ENCODE peak calls at places on chromosomes 12 and 14, in nine cellular contexts. U is esophagus squamous epithelium; X is AG09309; O is HL-60; V is OCI-M1; L is Right ventricle myocardium inferior; J is AG10803; C is activated CD4-positive, alpha-beta T cell treated with anti-CD3 and anti-CD28 coated beads, Interleukin-2, amount 50 U/mL, for 48 hours; M is NCI-H1417. E is an unnamed sample.

GRCh38 chr12:32139064-32139421 is 32.4 kb downstream of the BICD1 start:
- DNase-seq in J (peak; percentile 59), V (no peak), M (no peak), O (peak; percentile 24), C (peak; percentile 34), X (no peak), U (no peak), L (no peak), E (peak; percentile 67)

GRCh38 chr14:23530360-23531055 is 21.1 kb downstream of the ZFHX2 start:
- DNase-seq in X (no peak), C (no peak), O (peak; percentile 36), U (no peak), M (no peak), J (no peak), V (no peak), L (no peak), E (no peak)

GRCh38 chr14:70907996-70908917 is 998 bp downstream of the PCNX1 start:
- DNase-seq in J (peak; percentile 55), U (no peak), C (peak; percentile 68), M (peak; percentile 77), X (no peak), V (peak; percentile 10), L (peak; percentile 80), O (no peak), E (peak; percentile 69)

GRCh38 chr12:6551496-6552139 is 4.2 kb downstream of the IFFO1 start:
- DNase-seq in O (no peak), C (no peak), M (no peak), U (no peak), V (no peak), L (no peak), X (no peak), J (peak; percentile 86), E (no peak)

GRCh38 chr14:52043690-52044089 is 25.2 kb downstream of the NID2 start:
- DNase-seq in M (peak; percentile 60), C (peak; percentile 60), J (no peak), O (peak; percentile 10), X (no peak), U (no peak), V (no peak), L (no peak), E (peak; percentile 57)

GRCh38 chr12:100908501-100908900 is 113.9 kb downstream of the ANO4 start:
- DNase-seq in O (no peak), C (no peak), U (no peak), L (no peak), X (peak; percentile 65), V (no peak), M (no peak), J (peak; percentile 82), E (no peak)

GRCh38 chr14:85531594-85532391 is 1.8 kb downstream of the FLRT2 start:
- DNase-seq in J (peak; percentile 88), U (no peak), O (peak; percentile 71), V (no peak), C (no peak), L (peak; percentile 73), X (no peak), M (peak; percentile 81), E (no peak)

GRCh38 chr12:103813949-103814348 is 27.1 kb downstream of the NT5DC3 start:
- DNase-seq in C (no peak), O (no peak), X (no peak), U (no peak), J (no peak), V (no peak), M (no peak), L (no peak), E (no peak)

GRCh38 chr12:99804715-99805114 is 157.2 kb downstream of the GARIN6 start:
- DNase-seq in U (no peak), V (no peak), L (no peak), M (no peak), X (no peak), C (no peak), O (no peak), J (no peak), E (no peak)

E was measured in activated CD4-positive, alpha-beta memory T cell treated with anti-CD3 and anti-CD28 coated beads for 36 hours.